ENCODE peak calls at places on chromosomes 5 and 9, in seven cellular contexts. V is A549, F is esophagus muscularis mucosa, Y is tibial nerve, R is ovary, K is GM12878, I is stomach. S is an unnamed sample.

GRCh38 chr9:18928711-18929110 is 104.3 kb downstream of the SAXO1 start:
- DNase-seq in F (no peak), V (no peak), I (no peak), Y (no peak), R (no peak), K (no peak), S (no peak)

GRCh38 chr5:158640581-158640980 is 459.1 kb downstream of the EBF1 start:
- DNase-seq in Y (no peak), V (no peak), F (no peak), R (no peak), K (no peak), I (no peak), S (no peak)

GRCh38 chr5:40406426-40407211 is 273.1 kb upstream of the PTGER4 start:
- DNase-seq in K (no peak), V (no peak), Y (no peak), R (no peak), F (no peak), I (no peak), S (no peak)

GRCh38 chr9:105385372-105385985 is 62.4 kb upstream of the FSD1L start:
- DNase-seq in V (no peak), K (peak), F (no peak), Y (no peak), I (no peak), R (peak), S (peak)

GRCh38 chr5:16378762-16379161 is 86.8 kb downstream of the ZNF622 start:
- DNase-seq in R (no peak), I (no peak), F (no peak), Y (no peak), V (no peak), K (no peak), S (no peak)

GRCh38 chr9:94729199-94729598 is 2.7 kb downstream of the AOPEP start:
- DNase-seq in F (no peak), I (no peak), V (no peak), K (no peak), R (no peak), Y (no peak), S (no peak)

GRCh38 chr9:114852050-114852594 is 46.3 kb upstream of the TNFSF15 start:
- DNase-seq in V (no peak), Y (no peak), I (peak), K (no peak), F (peak), R (no peak), S (no peak)

GRCh38 chr5:92749943-92750342 is 831.1 kb downstream of the NR2F1-AS1 start:
- DNase-seq in F (no peak), K (no peak), V (peak), Y (no peak), I (no peak), R (no peak), S (no peak)

GRCh38 chr5:66021585-66021984 is 95.2 kb downstream of the ERBIN start:
- DNase-seq in V (no peak), Y (no peak), R (no peak), I (no peak), K (no peak), F (no peak), S (no peak)

GRCh38 chr9:69621735-69622460 is 50.3 kb downstream of the APBA1 start:
- DNase-seq in V (no peak), I (no peak), F (no peak), Y (no peak), K (no peak), R (no peak), S (no peak)

GRCh38 chr9:92496401-92496800 is 14.1 kb upstream of the ASPN start:
- DNase-seq in Y (no peak), R (no peak), V (no peak), F (no peak), K (no peak), I (no peak), S (no peak)

GRCh38 chr5:2352101-2352861 is 399.2 kb downstream of the IRX2 start:
- DNase-seq in K (no peak), F (peak), Y (no peak), I (no peak), R (no peak), V (no peak), S (no peak)

GRCh38 chr5:19927919-19928318 is 60.1 kb downstream of the CDH18 start:
- DNase-seq in I (no peak), R (no peak), F (no peak), V (no peak), Y (no peak), K (no peak), S (no peak)

GRCh38 chr5:177447611-177448243 is 1.1 kb downstream of the PRR7 start:
- DNase-seq in Y (no peak), V (peak), K (no peak), R (peak), I (peak), F (no peak), S (no peak)

GRCh38 chr5:178192787-178193186 is 5.6 kb upstream of the GMCL2 start:
- DNase-seq in Y (no peak), V (no peak), F (no peak), K (no peak), R (no peak), I (no peak), S (no peak)

GRCh38 chr5:100647461-100648230 is 112.5 kb downstream of the FAM174A start:
- DNase-seq in K (no peak), V (no peak), I (peak), R (no peak), Y (peak), F (no peak), S (peak)

GRCh38 chr9:128383007-128383753 is 12.0 kb downstream of the URM1 start:
- DNase-seq in R (no peak), V (no peak), K (no peak), F (no peak), I (no peak), Y (no peak), S (no peak)

GRCh38 chr9:109968332-109968657 is 188.3 kb downstream of the PALM2AKAP2 start:
- DNase-seq in I (no peak), F (no peak), Y (no peak), V (no peak), R (no peak), K (peak), S (no peak)

GRCh38 chr9:102135768-102136167 is 397.3 kb upstream of the GRIN3A start:
- DNase-seq in V (no peak), I (no peak), Y (no peak), F (no peak), K (no peak), R (no peak), S (no peak)

GRCh38 chr9:38126730-38127129 is 57.7 kb upstream of the SHB start:
- DNase-seq in K (no peak), I (no peak), R (no peak), V (no peak), Y (no peak), F (no peak), S (no peak)

GRCh38 chr5:67648201-67648671 is 451.6 kb upstream of the CD180 start:
- DNase-seq in V (no peak), K (no peak), I (peak), R (peak), Y (peak), F (peak), S (peak)

GRCh38 chr9:84146893-84147705 is 166.5 kb downstream of the RMI1 start:
- DNase-seq in Y (no peak), I (no peak), F (no peak), R (no peak), V (no peak), K (no peak), S (no peak)

GRCh38 chr9:132894343-132894742 is 15.6 kb downstream of the SPACA9 start:
- DNase-seq in V (no peak), K (no peak), Y (no peak), R (peak), I (peak), F (no peak), S (peak)

GRCh38 chr5:180604271-180604670 is 13.0 kb upstream of the SCGB3A1 start:
- DNase-seq in V (no peak), Y (no peak), R (no peak), I (no peak), F (no peak), K (no peak), S (no peak)

GRCh38 chr5:113447651-113448050 is 12.9 kb upstream of the TSSK1B start:
- DNase-seq in K (no peak), Y (no peak), I (no peak), R (no peak), F (no peak), V (peak), S (no peak)

GRCh38 chr5:176994460-176995121 is 12.0 kb downstream of the UIMC1 start:
- DNase-seq in I (peak), Y (no peak), R (peak), K (peak), V (no peak), F (no peak), S (peak)

GRCh38 chr9:112059145-112059979 is 115.7 kb downstream of the SUSD1 start:
- DNase-seq in K (no peak), R (no peak), Y (no peak), F (no peak), I (no peak), V (peak), S (peak)

DNA sequence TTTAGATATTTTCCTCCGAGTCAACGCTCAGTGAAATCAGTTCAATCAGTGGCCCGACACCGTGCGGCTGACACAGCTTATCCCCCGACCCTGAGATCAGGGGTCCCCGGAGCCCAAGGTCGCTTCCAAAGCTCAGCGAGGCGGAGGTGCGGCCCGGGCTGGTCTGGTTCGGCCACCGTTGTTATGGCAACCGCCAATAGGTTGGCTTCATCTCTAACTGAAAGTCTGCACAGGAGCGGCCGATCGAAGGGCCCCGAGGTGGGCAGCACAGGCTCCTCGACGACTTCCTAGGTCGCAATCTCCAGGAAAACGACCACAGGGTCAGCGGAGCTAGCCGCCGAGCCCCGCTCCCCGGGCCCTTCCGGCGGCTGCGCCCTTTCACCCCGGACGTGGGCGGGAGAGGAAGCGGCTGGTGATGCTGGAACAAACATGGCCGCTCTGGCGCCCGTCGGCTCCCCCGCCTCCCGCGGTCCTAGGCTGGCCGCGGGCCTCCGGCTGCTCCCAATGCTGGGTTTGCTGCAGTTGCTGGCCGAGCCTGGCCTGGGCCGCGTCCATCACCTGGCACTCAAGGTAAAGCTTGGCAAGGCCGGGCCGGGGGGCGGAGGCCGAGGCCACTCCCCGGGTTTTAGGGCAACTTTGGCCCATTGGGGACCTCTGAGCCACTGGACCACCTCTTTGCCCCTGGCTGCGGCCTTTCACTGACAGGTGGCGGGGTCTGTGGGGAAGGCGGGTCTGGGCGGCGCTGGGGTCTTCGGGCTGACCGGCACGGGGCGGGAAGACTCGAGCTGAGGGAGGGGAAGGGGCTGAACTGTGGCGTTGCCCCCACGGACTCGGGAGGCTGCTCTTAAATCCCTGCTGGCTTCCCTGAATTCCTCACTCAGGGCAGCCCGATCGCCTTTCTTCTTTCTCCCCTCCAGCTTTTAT is at the start of gene GPR107:
- DNase-seq in V (peak), I (peak), R (peak), K (no peak), F (peak), Y (peak), S (peak)
- TF ChIP-seq POLR2A in V (peak), I (no peak), R (peak), K (peak), F (peak), Y (peak), S (peak)

DNA sequence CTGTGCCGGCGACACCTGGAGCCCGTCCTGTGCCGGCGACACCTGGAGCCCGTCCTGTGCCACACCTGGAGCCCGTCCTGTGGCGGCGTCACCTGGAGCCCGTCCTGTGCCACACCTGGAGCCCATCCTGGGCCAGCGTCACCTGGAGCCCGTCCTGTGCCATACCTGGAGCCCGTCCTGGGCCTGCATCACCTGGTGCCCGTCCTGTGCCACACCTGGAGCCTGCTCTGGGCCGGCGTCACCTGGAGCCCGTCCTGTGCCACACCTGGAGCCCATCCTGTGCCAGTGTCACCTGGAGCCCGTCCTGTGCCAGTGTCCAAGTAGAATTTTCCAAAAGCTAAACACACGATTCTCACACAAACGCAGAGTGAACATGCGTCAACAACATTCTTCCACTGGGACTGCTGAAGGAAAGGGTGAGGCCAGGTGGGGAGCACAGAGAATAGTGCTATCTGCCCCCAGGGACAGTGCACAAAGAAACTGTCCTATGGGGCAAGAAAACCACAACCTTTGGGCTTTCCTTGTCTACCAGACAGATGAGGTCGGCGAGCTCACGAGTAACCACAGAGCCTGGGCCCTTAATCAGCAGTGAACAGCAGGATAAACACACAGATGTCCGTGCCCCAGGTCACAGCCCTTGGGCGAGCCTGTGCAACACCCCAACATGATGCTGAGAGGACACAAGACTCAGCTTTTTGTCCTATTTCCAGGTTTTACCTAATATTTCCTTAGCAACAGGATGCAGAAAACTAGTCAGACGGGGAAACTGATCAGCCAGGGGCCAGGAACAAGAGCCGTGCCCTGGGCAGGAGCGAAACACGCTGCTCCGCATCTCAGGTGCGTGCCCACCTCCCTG is 7.9 kb downstream of the QSOX2 start:
- DNase-seq in I (no peak), F (no peak), V (no peak), K (no peak), R (no peak), Y (no peak), S (no peak)
- TF ChIP-seq EP300 in I (no peak), F (no peak), V (no peak), K (no peak), R (no peak), Y (no peak), S (no peak)

GRCh38 chr5:179343902-179344300 is 1.4 kb downstream of the ADAMTS2 start:
- DNase-seq in V (peak), K (no peak), Y (no peak), I (no peak), F (no peak), R (peak), S (peak)
- TF ChIP-seq CTCF in V (no peak), K (no peak), Y (peak), I (no peak), F (peak), R (no peak), S (peak)

GRCh38 chr9:35812025-35812602 is at the start of gene SPAG8:
- DNase-seq in Y (peak), F (peak), R (peak), K (peak), V (peak), I (peak), S (peak)
- TF ChIP-seq POLR2A in Y (peak), F (no peak), R (peak), K (peak), V (peak), I (no peak), S (peak)

S was measured in transverse colon.